ENCODE peak calls at places on chromosomes 13 and 19, in seven cellular contexts. P is SK-N-SH, Z is GM23248, A is PC-9, Y is fibroblast of lung, F is hepatocyte, X is neural progenitor cell. N is an unnamed sample.

GRCh38 chr13:81773263-81773662 is 1432.3 kb upstream of the SPRY2 start:
- DNase-seq in P (no peak), Z (no peak), A (no peak), Y (no peak), F (no peak), X (no peak), N (no peak)

GRCh38 chr19:1063030-1063908 is 3.7 kb upstream of the ARHGAP45 start:
- DNase-seq in P (peak; percentile 64), Z (peak; percentile 47), A (peak; percentile 58), Y (no peak), F (no peak), X (no peak), N (peak; percentile 90)

GRCh38 chr19:4327252-4327876 is 11.3 kb downstream of the STAP2 start:
- DNase-seq in P (peak; percentile 93), Z (peak; percentile 73), A (no peak), Y (peak; percentile 22), F (peak; percentile 81), X (peak; percentile 94), N (peak; percentile 38)

GRCh38 chr13:45584816-45585215 is 30.7 kb downstream of the ERICH6B start:
- DNase-seq in P (no peak), Z (peak; percentile 6), A (no peak), Y (no peak), F (peak; percentile 18), X (peak; percentile 9), N (no peak)

GRCh38 chr19:45507864-45508680 is 793 bp downstream of the VASP start:
- DNase-seq in P (no peak), Z (peak; percentile 65), A (no peak), Y (no peak), F (peak; percentile 86), X (peak; percentile 57), N (peak; percentile 73)

GRCh38 chr13:63184693-63185092 is 1769.0 kb upstream of the PCDH20 start:
- DNase-seq in P (no peak), Z (peak; percentile 38), A (no peak), Y (peak; percentile 64), F (no peak), X (peak; percentile 40), N (no peak)

GRCh38 chr19:48844472-48844871 is 8.2 kb upstream of the HSD17B14 start:
- DNase-seq in P (peak; percentile 63), Z (peak; percentile 64), A (peak; percentile 89), Y (peak; percentile 68), F (no peak), X (peak; percentile 34), N (no peak)

GRCh38 chr19:45076029-45076850 is at the start of gene ZNF296:
- DNase-seq in P (no peak), Z (peak; percentile 63), A (peak; percentile 70), Y (peak; percentile 43), F (peak; percentile 90), X (peak; percentile 91), N (peak; percentile 92)

GRCh38 chr19:34317311-34317927 is 47.6 kb upstream of the GPI start:
- DNase-seq in P (no peak), Z (peak; percentile 47), A (peak; percentile 65), Y (peak; percentile 15), F (peak; percentile 27), X (no peak), N (peak; percentile 20)

GRCh38 chr19:50882188-50882587 is 8.9 kb downstream of the KLK2 start:
- DNase-seq in P (no peak), Z (no peak), A (no peak), Y (no peak), F (no peak), X (no peak), N (no peak)

GRCh38 chr19:12656899-12657571 is 9.5 kb downstream of the MAN2B1 start:
- DNase-seq in P (peak; percentile 86), Z (peak; percentile 39), A (no peak), Y (no peak), F (no peak), X (no peak), N (peak; percentile 36)

GRCh38 chr19:30224689-30225606 is 147.2 kb upstream of the ZNF536 start:
- DNase-seq in P (peak; percentile 84), Z (peak; percentile 61), A (no peak), Y (peak; percentile 9), F (peak; percentile 22), X (peak; percentile 64), N (peak; percentile 4)

GRCh38 chr13:110520431-110521295 is 40.9 kb downstream of the RAB20 start:
- DNase-seq in P (no peak), Z (peak; percentile 85), A (no peak), Y (peak; percentile 94), F (peak; percentile 44), X (no peak), N (no peak)

GRCh38 chr19:58455306-58455705 is 3.9 kb downstream of the ZNF324B start:
- DNase-seq in P (no peak), Z (no peak), A (no peak), Y (no peak), F (no peak), X (no peak), N (no peak)

GRCh38 chr19:58453743-58454142 is 2.3 kb downstream of the ZNF324B start:
- DNase-seq in P (no peak), Z (no peak), A (no peak), Y (no peak), F (no peak), X (no peak), N (no peak)

GRCh38 chr19:58451358-58452101 is at the start of gene ZNF324B:
- DNase-seq in P (peak; percentile 97), Z (peak; percentile 98), A (peak; percentile 86), Y (peak; percentile 92), F (peak; percentile 97), X (peak; percentile 99), N (peak; percentile 98)

GRCh38 chr19:58456111-58456510 is 4.7 kb downstream of the ZNF324B start:
- DNase-seq in P (no peak), Z (no peak), A (no peak), Y (no peak), F (no peak), X (no peak), N (no peak)

GRCh38 chr19:58450836-58451357 is 525 bp upstream of the ZNF324B start:
- DNase-seq in P (no peak), Z (peak; percentile 17), A (peak; percentile 36), Y (no peak), F (peak; percentile 24), X (no peak), N (no peak)
- H4K20me1 ChIP-seq in P (no peaks in the 10 kb centered on the region), Z (no peaks in the 10 kb centered on the region), A (no peaks in the 10 kb centered on the region), Y (no peaks in the 10 kb centered on the region), F (no peaks in the 10 kb centered on the region), X (no peaks in the 10 kb centered on the region), N (no peaks in the 10 kb centered on the region)

DNA sequence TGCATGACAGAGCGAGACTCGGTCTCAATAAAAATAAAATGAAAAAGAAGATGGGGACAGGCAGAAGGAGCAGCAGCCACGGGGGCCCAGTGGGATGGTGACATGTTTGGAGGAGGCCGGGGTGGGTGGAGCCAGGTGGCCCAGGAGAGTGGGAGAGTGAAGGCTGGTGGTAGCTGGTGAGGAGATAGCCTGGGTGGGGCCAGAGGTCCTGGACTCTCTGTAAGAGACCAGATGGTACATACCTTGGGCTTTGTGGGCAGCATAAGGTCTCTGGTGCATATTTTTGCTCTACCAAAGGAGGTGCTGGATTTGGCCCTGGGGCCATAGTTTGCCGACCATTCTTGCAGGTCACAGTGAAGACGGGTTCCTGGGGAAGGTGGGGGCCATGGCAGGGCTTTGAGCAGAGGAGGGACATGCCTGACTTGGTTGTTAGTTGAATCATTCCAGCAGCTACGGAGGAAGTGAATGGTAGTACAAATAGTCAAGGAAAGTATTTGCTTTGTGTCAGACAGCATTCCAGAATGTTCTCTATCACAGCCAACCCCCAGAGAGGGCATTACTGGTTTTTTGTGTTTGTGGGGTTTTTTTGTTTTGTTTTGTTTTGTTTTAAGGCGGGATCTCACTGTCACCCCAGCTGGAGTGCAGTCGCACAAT is 69.1 kb downstream of the ARHGEF18 start:
- DNase-seq in P (no peak), Z (peak; percentile 16), A (no peak), Y (no peak), F (peak; percentile 34), X (no peak), N (no peak)
- H4K20me1 ChIP-seq in P (peaks cover 34% of the 10 kb centered on the region), Z (peaks cover 2% of the 10 kb centered on the region), A (peaks cover 6% of the 10 kb centered on the region), Y (no peaks in the 10 kb centered on the region), F (peaks cover 20% of the 10 kb centered on the region), X (peaks cover 17% of the 10 kb centered on the region), N (no peaks in the 10 kb centered on the region)

GRCh38 chr19:53810891-53811290 is 13.2 kb downstream of the NLRP12 start:
- DNase-seq in P (no peak), Z (no peak), A (no peak), Y (no peak), F (no peak), X (no peak), N (no peak)

GRCh38 chr19:53809518-53810186 is 14.5 kb downstream of the NLRP12 start:
- DNase-seq in P (peak; percentile 46), Z (no peak), A (no peak), Y (no peak), F (no peak), X (peak; percentile 50), N (no peak)

GRCh38 chr19:53810187-53810546 is 13.9 kb downstream of the NLRP12 start:
- DNase-seq in P (no peak), Z (no peak), A (no peak), Y (no peak), F (no peak), X (no peak), N (no peak)

GRCh38 chr19:53812335-53812734 is 11.8 kb downstream of the NLRP12 start:
- DNase-seq in P (peak; percentile 39), Z (peak; percentile 12), A (no peak), Y (no peak), F (no peak), X (peak; percentile 41), N (peak; percentile 8)

DNA sequence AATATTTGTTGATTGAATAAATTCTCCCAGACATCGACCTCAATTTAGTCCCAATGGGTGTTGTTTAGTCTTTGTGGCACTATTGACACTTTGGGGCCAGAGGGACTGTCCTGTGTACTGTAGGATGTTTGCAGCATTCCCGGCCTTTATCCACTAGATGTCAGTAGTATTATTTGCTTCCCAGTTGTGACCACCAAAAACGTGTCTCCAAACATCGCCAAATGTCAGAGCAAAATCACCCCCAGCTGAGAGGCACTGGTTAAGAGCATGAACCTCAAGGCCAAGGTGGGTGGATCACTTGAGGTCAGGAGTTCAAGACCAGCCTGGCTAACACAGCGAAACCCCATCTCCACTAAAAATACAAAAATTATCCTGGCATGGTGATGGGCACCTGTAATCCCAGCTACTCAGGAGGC is 15.4 kb downstream of the NLRP12 start:
- DNase-seq in P (peak; percentile 49), Z (peak; percentile 70), A (peak; percentile 44), Y (peak; percentile 54), F (peak; percentile 45), X (peak; percentile 68), N (peak; percentile 22)
- H4K20me1 ChIP-seq in P (no peaks in the 10 kb centered on the region), Z (no peaks in the 10 kb centered on the region), A (no peaks in the 10 kb centered on the region), Y (no peaks in the 10 kb centered on the region), F (no peaks in the 10 kb centered on the region), X (no peaks in the 10 kb centered on the region), N (no peaks in the 10 kb centered on the region)

GRCh38 chr19:15113245-15114152 is 6.3 kb downstream of the SYDE1 start:
- DNase-seq in P (peak; percentile 48), Z (no peak), A (no peak), Y (no peak), F (no peak), X (no peak), N (no peak)
- H4K20me1 ChIP-seq in P (peaks cover 8% of the 10 kb centered on the region), Z (no peaks in the 10 kb centered on the region), A (no peaks in the 10 kb centered on the region), Y (no peaks in the 10 kb centered on the region), F (no peaks in the 10 kb centered on the region), X (no peaks in the 10 kb centered on the region), N (no peaks in the 10 kb centered on the region)